ENCODE peak calls at places on chromosomes 3 and 15, in five cellular contexts. One of them, this sample, is unnamed.

GRCh38 chr3:46090161-46090591 is 62.9 kb upstream of the XCR1 start:
- DNase-seq in CD8-positive, alpha-beta memory T cell: no peak
- DNase-seq in upper lobe of right lung: no peak
- DNase-seq in Panc1: no peak
- DNase-seq in transverse colon: no peak
- DNase-seq in this sample: no peak

GRCh38 chr3:30615615-30616346 is 9.4 kb downstream of the TGFBR2 start:
- DNase-seq in CD8-positive, alpha-beta memory T cell: no peak
- DNase-seq in upper lobe of right lung: no peak
- DNase-seq in Panc1: no peak
- DNase-seq in transverse colon: no peak
- DNase-seq in this sample: no peak

GRCh38 chr3:113287111-113287817 is 75.9 kb downstream of the BOC start:
- DNase-seq in CD8-positive, alpha-beta memory T cell: no peak
- DNase-seq in upper lobe of right lung: no peak
- DNase-seq in Panc1: peak
- DNase-seq in transverse colon: no peak
- DNase-seq in this sample: no peak

GRCh38 chr3:111315911-111316310 is 226.1 kb upstream of the CD96 start:
- DNase-seq in CD8-positive, alpha-beta memory T cell: no peak
- DNase-seq in upper lobe of right lung: no peak
- DNase-seq in Panc1: no peak
- DNase-seq in transverse colon: no peak
- DNase-seq in this sample: no peak

GRCh38 chr3:29644956-29645661 is 364.2 kb downstream of the RBMS3 start:
- DNase-seq in CD8-positive, alpha-beta memory T cell: no peak
- DNase-seq in upper lobe of right lung: no peak
- DNase-seq in Panc1: no peak
- DNase-seq in transverse colon: no peak
- DNase-seq in this sample: no peak

GRCh38 chr3:134606033-134607025 is 44.5 kb downstream of the KY start:
- DNase-seq in CD8-positive, alpha-beta memory T cell: no peak
- DNase-seq in upper lobe of right lung: no peak
- DNase-seq in Panc1: no peak
- DNase-seq in transverse colon: no peak
- DNase-seq in this sample: no peak

GRCh38 chr3:149588909-149589308 is 68.9 kb downstream of the WWTR1 start:
- DNase-seq in CD8-positive, alpha-beta memory T cell: no peak
- DNase-seq in upper lobe of right lung: no peak
- DNase-seq in Panc1: no peak
- DNase-seq in transverse colon: no peak
- DNase-seq in this sample: no peak

GRCh38 chr3:149657458-149657795 is 398 bp downstream of the WWTR1 start:
- DNase-seq in CD8-positive, alpha-beta memory T cell: peak
- DNase-seq in upper lobe of right lung: peak
- DNase-seq in Panc1: no peak
- DNase-seq in transverse colon: peak
- DNase-seq in this sample: no peak

GRCh38 chr3:195224156-195224979 is 46.6 kb downstream of the XXYLT1 start:
- DNase-seq in CD8-positive, alpha-beta memory T cell: no peak
- DNase-seq in upper lobe of right lung: peak
- DNase-seq in Panc1: no peak
- DNase-seq in transverse colon: no peak
- DNase-seq in this sample: no peak

GRCh38 chr3:51539291-51539891 is 872 bp downstream of the RAD54L2 start:
- DNase-seq in CD8-positive, alpha-beta memory T cell: peak
- DNase-seq in upper lobe of right lung: no peak
- DNase-seq in Panc1: no peak
- DNase-seq in transverse colon: peak
- DNase-seq in this sample: peak

GRCh38 chr3:53211704-53212702 is 43.8 kb downstream of the TKT start:
- DNase-seq in CD8-positive, alpha-beta memory T cell: no peak
- DNase-seq in upper lobe of right lung: no peak
- DNase-seq in Panc1: no peak
- DNase-seq in transverse colon: no peak
- DNase-seq in this sample: no peak

GRCh38 chr15:72968531-72968922 is 83.7 kb upstream of the NEO1 start:
- DNase-seq in CD8-positive, alpha-beta memory T cell: no peak
- DNase-seq in upper lobe of right lung: no peak
- DNase-seq in Panc1: no peak
- DNase-seq in transverse colon: peak
- DNase-seq in this sample: no peak

GRCh38 chr3:65666426-65667091 is 372.2 kb downstream of the MAGI1 start:
- DNase-seq in CD8-positive, alpha-beta memory T cell: no peak
- DNase-seq in upper lobe of right lung: no peak
- DNase-seq in Panc1: no peak
- DNase-seq in transverse colon: no peak
- DNase-seq in this sample: no peak

GRCh38 chr3:11661827-11662226 is 18.1 kb upstream of the VGLL4 start:
- DNase-seq in CD8-positive, alpha-beta memory T cell: no peak
- DNase-seq in upper lobe of right lung: no peak
- DNase-seq in Panc1: no peak
- DNase-seq in transverse colon: no peak
- DNase-seq in this sample: no peak

GRCh38 chr3:157479464-157480243 is 23.6 kb downstream of the VEPH1 start:
- DNase-seq in CD8-positive, alpha-beta memory T cell: no peak
- DNase-seq in upper lobe of right lung: no peak
- DNase-seq in Panc1: no peak
- DNase-seq in transverse colon: no peak
- DNase-seq in this sample: no peak

GRCh38 chr15:78067328-78068241 is 9.9 kb downstream of the TBC1D2B start:
- DNase-seq in CD8-positive, alpha-beta memory T cell: no peak
- DNase-seq in upper lobe of right lung: no peak
- DNase-seq in Panc1: no peak
- DNase-seq in transverse colon: no peak
- DNase-seq in this sample: no peak

GRCh38 chr3:168926426-168926825 is 737.1 kb downstream of the MECOM start:
- DNase-seq in CD8-positive, alpha-beta memory T cell: no peak
- DNase-seq in upper lobe of right lung: no peak
- DNase-seq in Panc1: no peak
- DNase-seq in transverse colon: no peak
- DNase-seq in this sample: no peak

GRCh38 chr15:75811616-75812015 is 31.6 kb upstream of the UBE2Q2 start:
- DNase-seq in CD8-positive, alpha-beta memory T cell: no peak
- DNase-seq in upper lobe of right lung: no peak
- DNase-seq in Panc1: no peak
- DNase-seq in transverse colon: no peak
- DNase-seq in this sample: no peak

GRCh38 chr3:195768414-195768813 is 43.3 kb downstream of the MUC4 start:
- DNase-seq in CD8-positive, alpha-beta memory T cell: no peak
- DNase-seq in upper lobe of right lung: no peak
- DNase-seq in Panc1: no peak
- DNase-seq in transverse colon: no peak
- DNase-seq in this sample: no peak

GRCh38 chr3:193095366-193095765 is 145.7 kb upstream of the PLAAT1 start:
- DNase-seq in CD8-positive, alpha-beta memory T cell: no peak
- DNase-seq in upper lobe of right lung: no peak
- DNase-seq in Panc1: no peak
- DNase-seq in transverse colon: no peak
- DNase-seq in this sample: no peak

GRCh38 chr3:190617185-190617584 is 103.3 kb downstream of the IL1RAP start:
- DNase-seq in CD8-positive, alpha-beta memory T cell: no peak
- DNase-seq in upper lobe of right lung: no peak
- DNase-seq in Panc1: no peak
- DNase-seq in transverse colon: peak
- DNase-seq in this sample: no peak

GRCh38 chr3:58102976-58103447 is 94.8 kb downstream of the FLNB start:
- DNase-seq in CD8-positive, alpha-beta memory T cell: no peak
- DNase-seq in upper lobe of right lung: no peak
- DNase-seq in Panc1: no peak
- DNase-seq in transverse colon: no peak
- DNase-seq in this sample: no peak

GRCh38 chr3:183485093-183485492 is 56.7 kb upstream of the MCF2L2 start:
- DNase-seq in CD8-positive, alpha-beta memory T cell: no peak
- DNase-seq in upper lobe of right lung: no peak
- DNase-seq in Panc1: no peak
- DNase-seq in transverse colon: peak
- DNase-seq in this sample: no peak

GRCh38 chr15:31308185-31308639 is 18.4 kb upstream of the KLF13 start:
- DNase-seq in CD8-positive, alpha-beta memory T cell: no peak
- DNase-seq in upper lobe of right lung: no peak
- DNase-seq in Panc1: no peak
- DNase-seq in transverse colon: no peak
- DNase-seq in this sample: peak

GRCh38 chr3:100368421-100368820 is 32.5 kb downstream of the TOMM70 start:
- DNase-seq in CD8-positive, alpha-beta memory T cell: no peak
- DNase-seq in upper lobe of right lung: no peak
- DNase-seq in Panc1: no peak
- DNase-seq in transverse colon: no peak
- DNase-seq in this sample: no peak

GRCh38 chr3:157182879-157183278 is 22.9 kb upstream of the CCNL1 start:
- DNase-seq in CD8-positive, alpha-beta memory T cell: no peak
- DNase-seq in upper lobe of right lung: no peak
- DNase-seq in Panc1: no peak
- DNase-seq in transverse colon: no peak
- DNase-seq in this sample: no peak

GRCh38 chr3:46971742-46972141 is 4.8 kb downstream of the CCDC12 start:
- DNase-seq in CD8-positive, alpha-beta memory T cell: no peak
- DNase-seq in upper lobe of right lung: no peak
- DNase-seq in Panc1: no peak
- DNase-seq in transverse colon: no peak
- DNase-seq in this sample: peak

GRCh38 chr3:54659347-54659746 is 268.5 kb downstream of the LRTM1 start:
- DNase-seq in CD8-positive, alpha-beta memory T cell: no peak
- DNase-seq in upper lobe of right lung: no peak
- DNase-seq in Panc1: no peak
- DNase-seq in transverse colon: no peak
- DNase-seq in this sample: no peak

GRCh38 chr3:127172670-127173515 is 20.0 kb upstream of the PRR23E start:
- DNase-seq in CD8-positive, alpha-beta memory T cell: no peak
- DNase-seq in upper lobe of right lung: peak
- DNase-seq in Panc1: no peak
- DNase-seq in transverse colon: no peak
- DNase-seq in this sample: no peak

GRCh38 chr3:29453278-29453961 is 172.5 kb downstream of the RBMS3 start:
- DNase-seq in CD8-positive, alpha-beta memory T cell: no peak
- DNase-seq in upper lobe of right lung: peak
- DNase-seq in Panc1: no peak
- DNase-seq in transverse colon: peak
- DNase-seq in this sample: no peak

GRCh38 chr3:9852528-9852927 is 8.7 kb upstream of the RPUSD3 start:
- DNase-seq in CD8-positive, alpha-beta memory T cell: no peak
- DNase-seq in upper lobe of right lung: no peak
- DNase-seq in Panc1: no peak
- DNase-seq in transverse colon: no peak
- DNase-seq in this sample: no peak

GRCh38 chr3:37028329-37028728 is 35.0 kb downstream of the MLH1 start:
- DNase-seq in CD8-positive, alpha-beta memory T cell: no peak
- DNase-seq in upper lobe of right lung: no peak
- DNase-seq in Panc1: no peak
- DNase-seq in transverse colon: no peak
- DNase-seq in this sample: no peak

GRCh38 chr15:66730168-66731014 is 28.4 kb downstream of the SMAD6 start:
- DNase-seq in CD8-positive, alpha-beta memory T cell: no peak
- DNase-seq in upper lobe of right lung: no peak
- DNase-seq in Panc1: no peak
- DNase-seq in transverse colon: no peak
- DNase-seq in this sample: no peak

GRCh38 chr3:196159952-196160804 is 51.0 kb downstream of the ZDHHC19 start:
- DNase-seq in CD8-positive, alpha-beta memory T cell: no peak
- DNase-seq in upper lobe of right lung: peak
- DNase-seq in Panc1: no peak
- DNase-seq in transverse colon: peak
- DNase-seq in this sample: peak

GRCh38 chr3:134677196-134677986 is 26.6 kb upstream of the KY start:
- DNase-seq in CD8-positive, alpha-beta memory T cell: no peak
- DNase-seq in upper lobe of right lung: no peak
- DNase-seq in Panc1: no peak
- DNase-seq in transverse colon: no peak
- DNase-seq in this sample: no peak

GRCh38 chr15:73504885-73505284 is 61.9 kb downstream of the REC114 start:
- DNase-seq in CD8-positive, alpha-beta memory T cell: no peak
- DNase-seq in upper lobe of right lung: no peak
- DNase-seq in Panc1: no peak
- DNase-seq in transverse colon: no peak
- DNase-seq in this sample: no peak

GRCh38 chr3:189225431-189225830 is 53.7 kb downstream of the TPRG1 start:
- DNase-seq in CD8-positive, alpha-beta memory T cell: no peak
- DNase-seq in upper lobe of right lung: no peak
- DNase-seq in Panc1: no peak
- DNase-seq in transverse colon: no peak
- DNase-seq in this sample: no peak

GRCh38 chr3:42387802-42388651 is 22.4 kb downstream of the LYZL4 start:
- DNase-seq in CD8-positive, alpha-beta memory T cell: no peak
- DNase-seq in upper lobe of right lung: no peak
- DNase-seq in Panc1: no peak
- DNase-seq in transverse colon: no peak
- DNase-seq in this sample: peak

GRCh38 chr15:70605606-70606410 is 157.6 kb downstream of the UACA start:
- DNase-seq in CD8-positive, alpha-beta memory T cell: no peak
- DNase-seq in upper lobe of right lung: no peak
- DNase-seq in Panc1: no peak
- DNase-seq in transverse colon: peak
- DNase-seq in this sample: no peak

GRCh38 chr15:67911727-67912126 is 71.9 kb upstream of the RNU6-1 start:
- DNase-seq in CD8-positive, alpha-beta memory T cell: no peak
- DNase-seq in upper lobe of right lung: no peak
- DNase-seq in Panc1: no peak
- DNase-seq in transverse colon: no peak
- DNase-seq in this sample: no peak
- H3K27ac ChIP-seq in CD8-positive, alpha-beta memory T cell: no peak
- H3K27ac ChIP-seq in upper lobe of right lung: no peak
- H3K27ac ChIP-seq in Panc1: peak
- H3K27ac ChIP-seq in transverse colon: no peak
- H3K27ac ChIP-seq in this sample: no peak

GRCh38 chr3:133459400-133459799 is 59.5 kb downstream of the BFSP2 start:
- DNase-seq in CD8-positive, alpha-beta memory T cell: no peak
- DNase-seq in upper lobe of right lung: no peak
- DNase-seq in Panc1: no peak
- DNase-seq in transverse colon: peak
- DNase-seq in this sample: no peak
- H3K27ac ChIP-seq in CD8-positive, alpha-beta memory T cell: no peak
- H3K27ac ChIP-seq in upper lobe of right lung: no peak
- H3K27ac ChIP-seq in Panc1: peak
- H3K27ac ChIP-seq in transverse colon: no peak
- H3K27ac ChIP-seq in this sample: no peak

GRCh38 chr15:29044506-29044905 is 158.7 kb downstream of the APBA2 start:
- DNase-seq in CD8-positive, alpha-beta memory T cell: no peak
- DNase-seq in upper lobe of right lung: peak
- DNase-seq in Panc1: no peak
- DNase-seq in transverse colon: no peak
- DNase-seq in this sample: no peak
- H3K27ac ChIP-seq in CD8-positive, alpha-beta memory T cell: no peak
- H3K27ac ChIP-seq in upper lobe of right lung: no peak
- H3K27ac ChIP-seq in Panc1: no peak
- H3K27ac ChIP-seq in transverse colon: no peak
- H3K27ac ChIP-seq in this sample: no peak

DNA sequence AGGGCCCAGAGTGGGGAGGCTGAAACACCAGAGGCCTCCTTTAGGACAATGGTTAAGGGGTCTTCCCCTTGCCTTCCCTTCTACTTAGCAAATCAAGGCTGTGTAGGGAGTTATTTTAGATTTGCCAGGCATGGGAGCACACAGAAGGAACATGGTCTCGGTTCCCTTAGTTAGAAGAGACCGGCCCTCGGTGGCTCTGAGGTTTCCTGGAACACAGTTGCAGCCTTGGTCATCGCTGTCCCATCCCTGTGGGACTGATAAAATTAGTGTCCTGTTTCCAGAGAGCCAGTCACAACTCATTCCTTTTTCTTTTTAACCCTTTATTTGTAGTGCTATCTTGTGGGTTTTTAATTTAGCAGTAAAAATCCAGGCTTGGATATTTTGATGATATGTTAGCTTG is 81.4 kb downstream of the CRTC3 start:
- DNase-seq in CD8-positive, alpha-beta memory T cell: no peak
- DNase-seq in upper lobe of right lung: no peak
- DNase-seq in Panc1: no peak
- DNase-seq in transverse colon: no peak
- DNase-seq in this sample: no peak
- H3K27ac ChIP-seq in CD8-positive, alpha-beta memory T cell: no peak
- H3K27ac ChIP-seq in upper lobe of right lung: no peak
- H3K27ac ChIP-seq in Panc1: no peak
- H3K27ac ChIP-seq in transverse colon: peak
- H3K27ac ChIP-seq in this sample: no peak